ENCODE peak calls at places on chromosome 5, in five cellular contexts. V is stimulated activated CD8-positive, alpha-beta memory T cell treated with anti-CD3 and anti-CD28 coated beads, Interleukin-15, amount 100 ng/mL, for 24 hours; B is A549; O is body of pancreas; T is Daoy. L is an unnamed sample.

GRCh38 chr5:110262754-110263153 is 463.7 kb downstream of the TMEM232 start:
- DNase-seq in O (no peak), V (no peak), T (no peak), B (no peak), L (no peak)

GRCh38 chr5:8861764-8862163 is 684.1 kb downstream of the SEMA5A start:
- DNase-seq in O (no peak), V (no peak), B (no peak), T (no peak), L (no peak)

GRCh38 chr5:92916036-92916435 is 665.0 kb downstream of the NR2F1-AS1 start:
- DNase-seq in O (no peak), V (no peak), B (peak; percentile 16), T (no peak), L (no peak)

GRCh38 chr5:51226420-51226735 is 156.9 kb upstream of the ISL1 start:
- DNase-seq in O (peak; percentile 38), B (no peak), T (no peak), V (no peak), L (no peak)

GRCh38 chr5:82813951-82814350 is 263.2 kb downstream of the TMEM167A start:
- DNase-seq in T (no peak), B (no peak), V (no peak), O (no peak), L (no peak)

GRCh38 chr5:69167488-69167845 is 517 bp downstream of the CCNB1 start:
- DNase-seq in V (no peak), B (no peak), T (peak; percentile 7), O (no peak), L (no peak)

GRCh38 chr5:96329886-96330531 is 103.0 kb downstream of the PCSK1 start:
- DNase-seq in B (no peak), O (no peak), T (no peak), V (no peak), L (no peak)

GRCh38 chr5:28281381-28281780 is 1243.0 kb upstream of the CDH9 start:
- DNase-seq in V (no peak), B (no peak), T (no peak), O (no peak), L (no peak)

GRCh38 chr5:2744485-2744884 is 7.0 kb downstream of the IRX2 start:
- DNase-seq in V (no peak), B (no peak), O (no peak), T (no peak), L (no peak)

GRCh38 chr5:40689442-40689841 is 9.7 kb downstream of the PTGER4 start:
- DNase-seq in V (no peak), O (peak; percentile 49), T (peak; percentile 92), B (peak; percentile 86), L (no peak)

GRCh38 chr5:157030692-157031091 is 28.2 kb downstream of the HAVCR1 start:
- DNase-seq in V (no peak), T (no peak), B (no peak), O (no peak), L (no peak)

GRCh38 chr5:60652206-60652605 is 47.8 kb downstream of the DEPDC1B start:
- DNase-seq in T (peak; percentile 42), O (no peak), V (no peak), B (peak; percentile 44), L (no peak)

GRCh38 chr5:66281309-66281708 is 137.2 kb downstream of the SREK1 start:
- DNase-seq in B (no peak), O (no peak), T (no peak), V (no peak), L (no peak)

GRCh38 chr5:98105651-98106050 is 667.8 kb upstream of the RGMB start:
- DNase-seq in V (no peak), B (no peak), T (no peak), O (no peak), L (no peak)

GRCh38 chr5:123549256-123549904 is 37.4 kb downstream of the CSNK1G3 start:
- DNase-seq in V (no peak), T (no peak), O (no peak), B (no peak), L (no peak)

GRCh38 chr5:32507738-32508434 is 63.3 kb upstream of the ZFR start:
- DNase-seq in O (no peak), V (no peak), B (no peak), T (peak; percentile 65), L (no peak)

GRCh38 chr5:74028976-74029375 is 403.0 kb downstream of the ARHGEF28 start:
- DNase-seq in V (no peak), T (no peak), O (no peak), B (no peak), L (no peak)

GRCh38 chr5:78500028-78500427 is 139.6 kb downstream of the SCAMP1 start:
- DNase-seq in V (no peak), B (no peak), T (no peak), O (no peak), L (no peak)

GRCh38 chr5:61327761-61328753 is 4.0 kb upstream of the ZSWIM6 start:
- DNase-seq in O (no peak), B (peak; percentile 73), V (no peak), T (peak; percentile 89), L (no peak)

GRCh38 chr5:179271301-179271650 is 74.0 kb downstream of the ADAMTS2 start:
- DNase-seq in B (no peak), V (no peak), O (no peak), T (no peak), L (peak; percentile 44)

GRCh38 chr5:35919191-35919590 is 19.2 kb downstream of the CAPSL start:
- DNase-seq in O (no peak), T (peak; percentile 12), B (no peak), V (no peak), L (no peak)

GRCh38 chr5:177473461-177473991 is at the start of gene DBN1:
- DNase-seq in B (peak; percentile 44), T (peak; percentile 80), V (no peak), O (peak; percentile 53), L (no peak)

GRCh38 chr5:173771058-173771742 is 116.9 kb upstream of the CPEB4 start:
- DNase-seq in T (no peak), O (no peak), B (no peak), V (no peak), L (peak; percentile 83)

GRCh38 chr5:149581931-149582768 is 852 bp downstream of the ARHGEF37 start:
- DNase-seq in O (peak; percentile 50), V (no peak), B (no peak), T (peak; percentile 21), L (no peak)

GRCh38 chr5:83474986-83475385 is 3.4 kb downstream of the VCAN start:
- DNase-seq in B (no peak), T (peak; percentile 43), O (no peak), V (no peak), L (no peak)

GRCh38 chr5:14476791-14477435 is 104.7 kb upstream of the OTULINL start:
- DNase-seq in T (no peak), B (no peak), V (no peak), O (no peak), L (no peak)

GRCh38 chr5:16169550-16169949 is 10.0 kb downstream of the MARCHF11 start:
- DNase-seq in O (no peak), B (no peak), V (no peak), T (no peak), L (no peak)

L was measured in right lobe of liver.